ENCODE peak calls at places on chromosomes 2 and 18, in five cellular contexts. V is AG04449, F is body of pancreas, I is lower lobe of right lung, X is AG04450. S is an unnamed sample.

GRCh38 chr2:41966431-41966893 is 81.4 kb upstream of the PKDCC start:
- DNase-seq in V (peak; percentile 92), F (peak; percentile 84), I (peak; percentile 61), X (peak; percentile 82), S (peak; percentile 98)

GRCh38 chr2:202032841-202033316 is 776 bp upstream of the FZD7 start:
- DNase-seq in V (no peak), F (peak; percentile 43), I (peak; percentile 74), X (no peak), S (no peak)

GRCh38 chr2:170394988-170395387 is 217.0 kb downstream of the MYO3B start:
- DNase-seq in V (no peak), F (no peak), I (no peak), X (no peak), S (no peak)

GRCh38 chr2:235868224-235868623 is 300.0 kb downstream of the GBX2 start:
- DNase-seq in V (no peak), F (no peak), I (no peak), X (no peak), S (no peak)

GRCh38 chr18:32840962-32841361 is 68.1 kb upstream of the KLHL14 start:
- DNase-seq in V (no peak), F (no peak), I (no peak), X (no peak), S (no peak)

GRCh38 chr2:215434447-215435260 is 1.2 kb downstream of the FN1 start:
- DNase-seq in V (no peak), F (no peak), I (no peak), X (no peak), S (no peak)

GRCh38 chr2:164913640-164914346 is 41.5 kb downstream of the SLC38A11 start:
- DNase-seq in V (no peak), F (peak; percentile 29), I (no peak), X (no peak), S (no peak)

GRCh38 chr2:221529943-221530652 is 42.0 kb downstream of the EPHA4 start:
- DNase-seq in V (peak; percentile 33), F (no peak), I (no peak), X (peak; percentile 63), S (no peak)

GRCh38 chr2:218582085-218582484 is 13.4 kb downstream of the CNOT9 start:
- DNase-seq in V (no peak), F (no peak), I (no peak), X (no peak), S (no peak)

GRCh38 chr2:236618370-236618769 is 48.7 kb downstream of the ACKR3 start:
- DNase-seq in V (no peak), F (no peak), I (no peak), X (no peak), S (no peak)

GRCh38 chr2:65212619-65213018 is 15.0 kb upstream of the ACTR2 start:
- DNase-seq in V (no peak), F (no peak), I (no peak), X (no peak), S (no peak)

GRCh38 chr2:33291278-33292013 is 185.0 kb upstream of the RASGRP3 start:
- DNase-seq in V (peak; percentile 89), F (no peak), I (no peak), X (peak; percentile 34), S (no peak)

GRCh38 chr2:168568476-168569227 is 112.6 kb downstream of the CERS6 start:
- DNase-seq in V (no peak), F (no peak), I (no peak), X (no peak), S (no peak)

GRCh38 chr2:31987454-31987853 is 23.4 kb downstream of the MEMO1 start:
- DNase-seq in V (no peak), F (no peak), I (no peak), X (no peak), S (no peak)

GRCh38 chr2:187434342-187434785 is 13.7 kb downstream of the CALCRL start:
- DNase-seq in V (no peak), F (no peak), I (no peak), X (no peak), S (no peak)

GRCh38 chr2:81675651-81676050 is 1371.1 kb upstream of the LRRTM1 start:
- DNase-seq in V (no peak), F (no peak), I (no peak), X (no peak), S (no peak)

GRCh38 chr18:2889761-2890192 is 43.0 kb downstream of the EMILIN2 start:
- DNase-seq in V (no peak), F (no peak), I (no peak), X (no peak), S (no peak)

GRCh38 chr2:46023165-46023854 is 273.9 kb upstream of the EPAS1 start:
- DNase-seq in V (no peak), F (no peak), I (no peak), X (no peak), S (no peak)

GRCh38 chr18:44699571-44700261 is 19.0 kb downstream of the SETBP1 start:
- DNase-seq in V (no peak), F (no peak), I (no peak), X (no peak), S (no peak)

GRCh38 chr2:232372231-232373208 is 6.0 kb upstream of the ALPP start:
- DNase-seq in V (no peak), F (no peak), I (peak; percentile 12), X (no peak), S (peak; percentile 33)

GRCh38 chr2:184677171-184677570 is 78.8 kb downstream of the ZNF804A start:
- DNase-seq in V (no peak), F (no peak), I (no peak), X (no peak), S (no peak)
- TF ChIP-seq CTCF in V (no peak), F (no peak), I (no peak), X (no peak), S (no peak)

GRCh38 chr2:102187191-102188150 is 648 bp downstream of the IL1RL2 start:
- DNase-seq in V (no peak), F (peak; percentile 23), I (peak; percentile 69), X (no peak), S (no peak)
- TF ChIP-seq CTCF in V (peak; percentile 46), F (peak; percentile 17), I (peak; percentile 33), X (peak; percentile 52), S (peak; percentile 58)

DNA sequence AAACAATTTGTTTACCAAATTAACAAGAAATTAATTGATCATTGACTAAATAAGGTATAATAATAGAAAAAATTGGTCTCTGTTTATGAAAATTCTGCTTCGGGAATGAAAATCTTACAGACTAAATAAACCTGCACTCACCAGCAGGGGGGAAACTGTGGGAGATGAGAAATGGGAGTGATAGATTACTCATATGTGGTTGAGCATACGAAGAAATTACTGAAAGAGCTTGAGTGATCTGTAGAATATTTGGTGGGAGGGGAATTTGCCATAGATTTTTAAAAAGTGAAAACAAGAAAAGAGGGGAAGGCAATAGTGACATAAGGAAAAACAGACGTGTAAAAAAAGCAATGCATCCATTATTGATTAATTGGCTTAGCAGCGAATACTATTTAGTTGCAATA is 2.2 kb downstream of the HMSD start:
- DNase-seq in V (no peak), F (no peak), I (no peak), X (no peak), S (no peak)
- TF ChIP-seq CTCF in V (no peak), F (no peak), I (no peak), X (peak; percentile 42), S (peak; percentile 50)

GRCh38 chr18:50194623-50195532 is at the start of gene MYO5B:
- DNase-seq in V (no peak), F (peak; percentile 92), I (peak; percentile 90), X (no peak), S (no peak)
- TF ChIP-seq CTCF in V (no peak), F (peak; percentile 98), I (peak; percentile 16), X (no peak), S (peak; percentile 71)

GRCh38 chr2:200575957-200576356 is 9.9 kb upstream of the AOX1 start:
- DNase-seq in V (no peak), F (no peak), I (no peak), X (no peak), S (no peak)
- TF ChIP-seq CTCF in V (peak; percentile 3), F (peak; percentile 40), I (peak; percentile 40), X (peak; percentile 57), S (peak; percentile 79)

GRCh38 chr2:204625135-204625534 is 79.9 kb downstream of the PARD3B start:
- DNase-seq in V (no peak), F (no peak), I (no peak), X (no peak), S (no peak)
- TF ChIP-seq CTCF in V (no peak), F (peak; percentile 22), I (no peak), X (no peak), S (peak; percentile 71)

GRCh38 chr18:27363918-27364317 is 178.8 kb upstream of the CHST9 start:
- DNase-seq in V (no peak), F (no peak), I (no peak), X (no peak), S (no peak)
- TF ChIP-seq CTCF in V (no peak), F (peak; percentile 24), I (no peak), X (no peak), S (peak; percentile 82)

DNA sequence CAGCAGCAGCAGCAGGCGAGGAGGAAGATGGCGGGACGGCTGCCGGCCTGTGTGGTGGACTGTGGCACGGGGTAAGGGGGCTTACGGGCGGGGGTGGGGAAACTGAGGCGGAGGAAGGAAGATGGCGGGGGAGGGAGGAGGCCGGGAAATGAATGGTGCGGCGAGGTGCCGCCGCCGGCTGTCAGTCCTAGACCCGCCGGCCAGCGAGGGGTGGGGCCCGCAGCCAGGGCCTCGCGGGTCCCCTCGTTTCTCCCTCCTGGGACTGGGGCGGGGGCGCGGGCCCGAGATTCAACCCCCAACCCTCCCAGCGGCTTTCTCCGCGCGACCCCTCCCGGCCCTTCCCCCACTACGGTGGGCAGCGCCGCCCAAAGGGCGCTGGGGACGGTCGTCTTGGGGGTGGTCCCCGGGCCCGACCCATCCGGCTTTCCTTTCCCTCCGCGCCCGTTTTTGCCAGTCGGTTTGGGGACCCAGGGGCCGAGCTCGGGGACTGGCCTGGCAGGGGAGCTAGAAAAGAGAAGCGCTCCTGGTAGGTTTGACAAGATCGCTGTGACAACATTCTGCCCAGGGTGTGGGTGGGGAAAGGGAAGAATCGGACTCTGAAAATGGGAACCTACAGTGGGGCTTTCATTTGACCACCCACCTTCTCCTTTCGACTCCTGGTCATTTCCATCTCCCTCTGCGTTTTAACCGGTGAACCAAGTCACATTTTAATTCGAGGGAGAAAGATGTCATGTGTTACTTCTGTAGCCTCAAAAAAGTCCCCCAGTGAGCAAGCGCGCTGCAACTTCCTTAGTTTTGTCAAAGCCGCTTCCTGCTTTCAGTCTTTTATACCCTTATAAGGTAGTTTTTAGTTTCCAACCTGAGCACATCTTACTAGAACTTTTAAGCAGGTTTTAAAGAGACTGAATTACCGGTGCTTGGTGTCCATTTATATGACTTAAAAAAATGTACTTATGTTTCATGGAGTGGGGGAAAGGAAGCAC is 655 bp downstream of the ACTR3 start:
- DNase-seq in V (peak; percentile 45), F (peak; percentile 52), I (peak; percentile 78), X (no peak), S (no peak)
- TF ChIP-seq CTCF in V (no peak), F (no peak), I (no peak), X (no peak), S (peak; percentile 46)

DNA sequence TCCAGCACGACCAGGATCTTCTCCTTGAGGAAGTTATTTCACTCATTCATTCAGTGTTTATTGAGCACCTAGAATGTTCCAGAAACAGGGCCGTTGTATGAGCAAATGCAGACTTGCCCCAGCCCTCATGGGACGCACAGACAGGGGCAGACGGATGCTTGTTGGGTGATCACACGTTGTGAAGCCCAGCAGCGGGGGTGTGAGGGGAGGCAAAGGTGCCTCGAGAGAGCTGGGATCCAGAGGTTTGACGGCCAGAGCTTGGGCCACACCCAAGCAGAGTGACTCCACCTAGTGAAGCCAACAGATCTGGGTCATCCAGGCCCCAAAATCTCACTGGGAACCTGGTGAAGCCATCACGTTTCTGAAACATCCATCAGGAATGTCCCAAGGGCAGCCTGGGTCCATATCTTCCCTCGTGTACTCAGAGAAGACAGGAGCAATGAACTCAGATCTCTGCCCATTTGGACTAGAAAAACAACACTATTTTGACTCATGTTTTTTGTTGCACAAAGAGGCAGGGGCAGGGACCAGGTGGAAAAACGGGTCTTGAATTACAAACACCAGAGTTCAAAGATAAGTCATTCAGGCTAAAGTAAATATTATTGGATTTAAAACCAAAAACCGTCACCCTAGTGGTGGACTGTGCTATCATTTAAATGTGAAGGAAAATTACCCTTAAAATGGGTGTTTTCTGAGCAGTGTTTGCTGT is 54.9 kb upstream of the RBM44 start:
- DNase-seq in V (no peak), F (no peak), I (no peak), X (no peak), S (no peak)
- TF ChIP-seq CTCF in V (no peak), F (peak; percentile 17), I (no peak), X (peak; percentile 25), S (peak; percentile 62)